ENCODE peak calls at places on chromosomes 6 and 20, in five cellular contexts. One of them, this sample, is unnamed.

GRCh38 chr20:32165836-32166545 is 41.6 kb downstream of the PLAGL2 start:
- DNase-seq in GM23248: no peak
- DNase-seq in fibroblast of mammary gland: no peak
- DNase-seq in skeletal muscle cell: no peak
- DNase-seq in choroid plexus epithelial cell: peak; percentile 24
- DNase-seq in this sample: no peak

GRCh38 chr20:24610341-24611115 is 141.1 kb downstream of the SYNDIG1 start:
- DNase-seq in GM23248: peak; percentile 20
- DNase-seq in fibroblast of mammary gland: no peak
- DNase-seq in skeletal muscle cell: no peak
- DNase-seq in choroid plexus epithelial cell: peak; percentile 55
- DNase-seq in this sample: no peak

GRCh38 chr20:10565922-10566897 is 107.6 kb downstream of the JAG1 start:
- DNase-seq in GM23248: no peak
- DNase-seq in fibroblast of mammary gland: no peak
- DNase-seq in skeletal muscle cell: no peak
- DNase-seq in choroid plexus epithelial cell: peak; percentile 71
- DNase-seq in this sample: peak; percentile 95

GRCh38 chr6:44278774-44279697 is 8.8 kb downstream of the TMEM151B start:
- DNase-seq in GM23248: peak; percentile 20
- DNase-seq in fibroblast of mammary gland: no peak
- DNase-seq in skeletal muscle cell: no peak
- DNase-seq in choroid plexus epithelial cell: no peak
- DNase-seq in this sample: no peak

GRCh38 chr6:169866668-169867521 is 115.5 kb downstream of the ERMARD start:
- DNase-seq in GM23248: no peak
- DNase-seq in fibroblast of mammary gland: no peak
- DNase-seq in skeletal muscle cell: no peak
- DNase-seq in choroid plexus epithelial cell: no peak
- DNase-seq in this sample: no peak

GRCh38 chr20:50146732-50147662 is 6.5 kb downstream of the PEDS1 start:
- DNase-seq in GM23248: no peak
- DNase-seq in fibroblast of mammary gland: no peak
- DNase-seq in skeletal muscle cell: no peak
- DNase-seq in choroid plexus epithelial cell: no peak
- DNase-seq in this sample: peak; percentile 66

GRCh38 chr6:3001773-3002293 is 2.1 kb downstream of the NQO2 start:
- DNase-seq in GM23248: peak; percentile 93
- DNase-seq in fibroblast of mammary gland: peak; percentile 83
- DNase-seq in skeletal muscle cell: no peak
- DNase-seq in choroid plexus epithelial cell: peak; percentile 73
- DNase-seq in this sample: peak; percentile 88

GRCh38 chr6:89244237-89244985 is 27.3 kb upstream of the GABRR1 start:
- DNase-seq in GM23248: no peak
- DNase-seq in fibroblast of mammary gland: no peak
- DNase-seq in skeletal muscle cell: no peak
- DNase-seq in choroid plexus epithelial cell: no peak
- DNase-seq in this sample: no peak

GRCh38 chr6:156617376-156617775 is 159.8 kb upstream of the ARID1B start:
- DNase-seq in GM23248: no peak
- DNase-seq in fibroblast of mammary gland: no peak
- DNase-seq in skeletal muscle cell: no peak
- DNase-seq in choroid plexus epithelial cell: no peak
- DNase-seq in this sample: no peak

GRCh38 chr6:16625319-16626240 is 135.7 kb downstream of the ATXN1 start:
- DNase-seq in GM23248: peak; percentile 22
- DNase-seq in fibroblast of mammary gland: peak; percentile 14
- DNase-seq in skeletal muscle cell: no peak
- DNase-seq in choroid plexus epithelial cell: peak; percentile 13
- DNase-seq in this sample: no peak

GRCh38 chr6:105795913-105796517 is 290.1 kb upstream of the PRDM1 start:
- DNase-seq in GM23248: peak; percentile 36
- DNase-seq in fibroblast of mammary gland: no peak
- DNase-seq in skeletal muscle cell: no peak
- DNase-seq in choroid plexus epithelial cell: no peak
- DNase-seq in this sample: peak; percentile 59

GRCh38 chr20:17806739-17807441 is 107.1 kb downstream of the BANF2 start:
- DNase-seq in GM23248: peak; percentile 83
- DNase-seq in fibroblast of mammary gland: peak; percentile 85
- DNase-seq in skeletal muscle cell: peak; percentile 74
- DNase-seq in choroid plexus epithelial cell: peak; percentile 95
- DNase-seq in this sample: no peak

GRCh38 chr6:144373195-144373594 is 88.1 kb downstream of the UTRN start:
- DNase-seq in GM23248: no peak
- DNase-seq in fibroblast of mammary gland: no peak
- DNase-seq in skeletal muscle cell: no peak
- DNase-seq in choroid plexus epithelial cell: no peak
- DNase-seq in this sample: no peak

GRCh38 chr20:18279231-18279630 is 9.1 kb upstream of the ZNF133 start:
- DNase-seq in GM23248: peak; percentile 54
- DNase-seq in fibroblast of mammary gland: peak; percentile 53
- DNase-seq in skeletal muscle cell: no peak
- DNase-seq in choroid plexus epithelial cell: no peak
- DNase-seq in this sample: no peak

GRCh38 chr6:116386581-116387299 is 16.0 kb downstream of the DSE start:
- DNase-seq in GM23248: peak; percentile 76
- DNase-seq in fibroblast of mammary gland: peak; percentile 77
- DNase-seq in skeletal muscle cell: no peak
- DNase-seq in choroid plexus epithelial cell: peak; percentile 54
- DNase-seq in this sample: peak; percentile 44